ENCODE peak calls at places on chromosomes 11 and 22, in four cellular contexts. T is mucosa of descending colon, N is aorta, D is SK-N-SH. G is an unnamed sample. For H3K4me1, the result is how much of the 10 kb centered on the place peaks cover.

GRCh38 chr11:43772733-43773132 is 92.2 kb downstream of the HSD17B12 start:
- DNase-seq in D (no peak), T (no peak), N (no peak), G (no peak)

GRCh38 chr11:14954581-14954980 is 17.6 kb downstream of the CALCA start:
- DNase-seq in D (no peak), T (no peak), N (no peak), G (no peak)

GRCh38 chr11:20795005-20795404 is 125.6 kb downstream of the NELL1 start:
- DNase-seq in D (peak), T (no peak), N (no peak), G (no peak)

GRCh38 chr11:107705027-107705426 is 6.8 kb downstream of the SLN start:
- DNase-seq in T (no peak), D (no peak), N (no peak), G (no peak)

GRCh38 chr11:36186340-36186739 is 102.9 kb downstream of the COMMD9 start:
- DNase-seq in N (no peak), D (no peak), T (no peak), G (no peak)

GRCh38 chr11:3155691-3156258 is 9.3 kb downstream of the OSBPL5 start:
- DNase-seq in N (peak), T (peak), D (peak), G (peak)

GRCh38 chr11:6755303-6755952 is 16.3 kb downstream of the OR2AG2 start:
- DNase-seq in N (no peak), D (peak), T (no peak), G (no peak)

GRCh38 chr11:11382858-11383532 is 29.9 kb upstream of the CSNK2A3 start:
- DNase-seq in D (no peak), N (no peak), T (no peak), G (no peak)

GRCh38 chr11:16793511-16793910 is 55.1 kb downstream of the C11orf58 start:
- DNase-seq in D (no peak), T (no peak), N (peak), G (no peak)

GRCh38 chr22:39212721-39213376 is 31.9 kb downstream of the PDGFB start:
- DNase-seq in N (peak), D (no peak), T (no peak), G (peak)

GRCh38 chr22:24323695-24324094 is 53.1 kb downstream of the SPECC1L start:
- DNase-seq in D (no peak), T (no peak), N (no peak), G (no peak)

GRCh38 chr22:33757443-33758124 is 162.7 kb downstream of the LARGE1 start:
- DNase-seq in T (no peak), D (no peak), N (no peak), G (no peak)

GRCh38 chr11:66956689-66957290 is 1.4 kb downstream of the PC start:
- DNase-seq in T (peak), N (peak), D (no peak), G (no peak)

GRCh38 chr11:61294717-61295595 is at the start of gene VWCE:
- DNase-seq in D (peak), T (peak), N (peak), G (peak)

GRCh38 chr11:65928667-65929066 is 9.4 kb downstream of the DRAP1 start:
- DNase-seq in D (no peak), N (no peak), T (no peak), G (no peak)

GRCh38 chr22:25062378-25063095 is 110.0 kb downstream of the KIAA1671 start:
- DNase-seq in D (peak), N (peak), T (peak), G (no peak)

GRCh38 chr11:29300441-29300840 is 716.4 kb downstream of the KCNA4 start:
- DNase-seq in D (no peak), N (no peak), T (no peak), G (no peak)

GRCh38 chr11:86790073-86790727 is 10.1 kb upstream of the PRSS23 start:
- DNase-seq in T (no peak), D (no peak), N (no peak), G (no peak)

GRCh38 chr22:49010086-49010863 is 817.4 kb downstream of the BRD1 start:
- DNase-seq in D (peak), T (no peak), N (peak), G (peak)

GRCh38 chr11:86477495-86478155 is 102.9 kb downstream of the CCDC81 start:
- DNase-seq in N (no peak), D (no peak), T (no peak), G (no peak)

GRCh38 chr11:108997826-108998225 is 333.0 kb downstream of the DDX10 start:
- DNase-seq in N (no peak), D (no peak), T (no peak), G (no peak)

GRCh38 chr11:16295592-16295991 is 60.8 kb downstream of the SOX6 start:
- DNase-seq in N (no peak), T (no peak), D (no peak), G (no peak)

GRCh38 chr11:28756977-28757376 is 648.8 kb downstream of the METTL15 start:
- DNase-seq in N (no peak), T (no peak), D (no peak), G (no peak)

GRCh38 chr11:24234822-24235508 is 261.9 kb upstream of the LUZP2 start:
- DNase-seq in N (no peak), T (peak), D (no peak), G (peak)

GRCh38 chr11:118699508-118700220 is 20.2 kb upstream of the TREH start:
- DNase-seq in N (peak), D (no peak), T (no peak), G (no peak)

GRCh38 chr11:110323786-110324185 is 27.4 kb upstream of the RDX start:
- DNase-seq in D (no peak), T (no peak), N (no peak), G (no peak)

GRCh38 chr22:35868938-35869337 is 151.3 kb downstream of the APOL5 start:
- DNase-seq in N (no peak), D (no peak), T (no peak), G (no peak)

GRCh38 chr11:34366522-34366921 is 8.7 kb upstream of the ABTB2 start:
- DNase-seq in D (peak), N (no peak), T (no peak), G (no peak)

GRCh38 chr11:102138677-102139076 is 28.4 kb downstream of the YAP1 start:
- DNase-seq in N (no peak), T (no peak), D (no peak), G (no peak)

GRCh38 chr11:65430406-65431217 is 8.0 kb downstream of the NEAT1 start:
- DNase-seq in T (no peak), N (no peak), D (no peak), G (no peak)

GRCh38 chr22:46139895-46140350 is 10.4 kb upstream of the PPARA start:
- DNase-seq in D (no peak), N (peak), T (peak), G (peak)

GRCh38 chr22:38788417-38788816 is 5.5 kb downstream of the DNAL4 start:
- DNase-seq in N (no peak), T (no peak), D (peak), G (peak)

GRCh38 chr11:128717581-128717980 is 23.7 kb downstream of the FLI1 start:
- DNase-seq in T (no peak), N (no peak), D (no peak), G (no peak)

GRCh38 chr11:128719556-128719824 is 25.6 kb downstream of the FLI1 start:
- DNase-seq in N (no peak), D (no peak), T (no peak), G (no peak)

GRCh38 chr11:128716661-128717210 is 22.9 kb downstream of the FLI1 start:
- DNase-seq in N (no peak), D (no peak), T (no peak), G (no peak)

GRCh38 chr11:128718064-128718463 is 24.2 kb downstream of the FLI1 start:
- DNase-seq in T (no peak), N (no peak), D (no peak), G (no peak)

DNA sequence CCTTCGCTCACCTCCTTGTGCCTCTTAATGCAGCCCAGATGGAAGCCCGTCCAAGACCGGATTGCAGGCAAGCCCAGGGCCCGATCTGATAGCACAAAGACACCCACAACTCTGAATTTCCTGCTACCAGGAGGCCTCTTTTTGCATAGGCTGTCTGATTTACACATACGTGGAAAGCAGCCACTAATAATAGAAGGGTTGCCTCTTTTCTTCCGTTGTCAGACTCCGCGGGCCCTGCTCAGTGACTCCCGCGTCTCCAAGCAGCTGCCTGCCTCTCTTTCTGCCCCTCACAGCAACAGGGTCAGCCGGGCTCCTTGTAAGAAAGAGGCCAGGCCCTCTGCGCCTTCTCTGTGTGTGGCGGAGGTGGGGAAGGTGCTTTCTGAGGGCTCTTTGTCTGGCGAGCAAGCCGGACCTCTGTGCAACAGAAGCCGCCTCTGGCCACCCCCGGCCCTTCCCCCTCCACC is 26.7 kb downstream of the FLI1 start:
- DNase-seq in D (no peak), T (peak), N (no peak), G (peak)
- H3K4me1 ChIP-seq in D (under half), T (under half), N (under half), G (under half)

DNA sequence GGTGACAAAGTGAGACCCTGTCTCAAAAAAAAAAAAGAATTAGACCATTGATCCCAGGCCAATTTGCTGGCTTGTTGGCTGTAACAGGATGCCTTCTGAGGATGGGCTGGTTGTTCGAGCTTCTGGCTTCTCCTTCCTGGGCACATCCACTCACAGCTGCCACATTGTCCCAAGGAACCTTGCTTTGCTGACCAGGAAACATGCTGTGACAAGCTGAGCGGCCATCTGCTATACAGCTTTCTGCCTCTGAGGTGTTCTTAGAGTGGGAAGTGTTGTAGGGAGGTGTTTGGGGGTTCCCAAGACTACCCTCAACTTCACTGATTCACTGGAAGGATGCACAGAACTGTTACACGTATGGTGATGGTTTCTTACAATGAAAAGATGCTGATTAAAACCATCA is 6.5 kb downstream of the SNAP29 start:
- DNase-seq in T (no peak), D (no peak), N (peak), G (peak)
- H3K4me1 ChIP-seq in T (under half), D (under half), N (under half), G (under half)

GRCh38 chr22:28925916-28926315 is 42.5 kb downstream of the ZNRF3 start:
- DNase-seq in N (peak), T (no peak), D (no peak), G (no peak)
- H3K4me1 ChIP-seq in N (under half), T (under half), D (under half), G (under half)

DNA sequence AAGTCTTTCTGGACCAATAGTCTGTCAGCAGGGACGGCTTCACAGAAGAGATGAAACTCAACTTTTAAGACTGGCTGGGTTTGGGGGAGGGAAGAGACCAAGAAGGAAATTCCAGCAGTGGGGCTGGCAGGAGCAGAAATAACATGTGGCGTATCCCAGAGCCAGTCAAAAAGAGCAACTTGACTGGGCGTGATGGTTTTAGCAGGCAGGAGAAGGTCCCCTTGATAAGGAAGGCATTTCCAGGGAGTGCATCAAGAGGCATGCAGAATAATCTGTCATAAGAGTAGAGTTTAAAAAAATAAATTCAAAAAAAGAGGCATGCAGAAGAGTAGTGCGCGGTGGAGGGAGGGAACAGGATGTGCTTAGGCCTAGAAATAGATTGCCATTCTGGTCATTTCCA is 52.5 kb downstream of the C22orf31 start:
- DNase-seq in N (no peak), D (no peak), T (no peak), G (no peak)
- H3K4me1 ChIP-seq in N (under half), D (under half), T (under half), G (under half)

GRCh38 chr11:12684821-12685220 is 10.6 kb downstream of the TEAD1 start:
- DNase-seq in T (peak), N (no peak), D (no peak), G (no peak)
- H3K4me1 ChIP-seq in T (under half), N (under half), D (half or more), G (half or more)

GRCh38 chr22:21683401-21683811 is 17.6 kb downstream of the PPIL2 start:
- DNase-seq in N (no peak), D (no peak), T (no peak), G (no peak)
- H3K4me1 ChIP-seq in N (under half), D (under half), T (under half), G (under half)

GRCh38 chr11:69307421-69307820 is 13.5 kb downstream of the MYEOV start:
- DNase-seq in D (no peak), T (peak), N (no peak), G (no peak)

GRCh38 chr11:69306821-69307220 is 12.9 kb downstream of the MYEOV start:
- DNase-seq in T (peak), D (no peak), N (no peak), G (no peak)

GRCh38 chr11:69308936-69309799 is 15.2 kb downstream of the MYEOV start:
- DNase-seq in D (peak), T (peak), N (no peak), G (no peak)

GRCh38 chr11:69308531-69308930 is 14.6 kb downstream of the MYEOV start:
- DNase-seq in D (no peak), N (no peak), T (peak), G (no peak)

DNA sequence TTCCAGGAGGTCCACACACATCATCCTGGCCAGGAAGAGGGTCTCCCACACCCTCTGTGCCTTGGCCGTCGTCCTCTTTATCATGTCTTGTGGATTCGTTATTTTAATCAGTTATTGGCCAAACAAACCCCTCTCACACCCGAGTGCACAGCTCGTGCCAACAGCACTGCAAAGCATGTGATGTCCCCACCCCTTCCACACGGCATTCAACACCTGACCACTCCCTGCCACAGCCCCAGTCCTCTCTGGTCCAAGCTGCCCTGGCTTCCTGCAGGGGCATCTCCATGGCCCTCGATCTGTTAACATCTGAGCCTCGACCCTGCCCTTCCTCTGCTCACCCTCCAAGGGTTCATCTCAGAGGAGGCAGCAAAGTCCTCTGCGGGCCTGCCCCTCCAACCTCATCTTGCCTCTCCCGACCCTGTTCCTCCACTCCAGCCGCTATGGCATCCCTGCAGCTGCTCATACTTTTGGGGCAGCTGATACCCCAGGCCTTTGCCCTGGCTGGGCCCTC is 14.0 kb downstream of the MYEOV start:
- DNase-seq in D (no peak), T (peak), N (no peak), G (no peak)
- H3K4me1 ChIP-seq in D (under half), T (under half), N (under half), G (under half)

GRCh38 chr22:44616882-44617655 is 84.9 kb upstream of the PRR5 start:
- DNase-seq in N (no peak), T (no peak), D (peak), G (peak)
- H3K4me1 ChIP-seq in N (under half), T (under half), D (under half), G (under half)

DNA sequence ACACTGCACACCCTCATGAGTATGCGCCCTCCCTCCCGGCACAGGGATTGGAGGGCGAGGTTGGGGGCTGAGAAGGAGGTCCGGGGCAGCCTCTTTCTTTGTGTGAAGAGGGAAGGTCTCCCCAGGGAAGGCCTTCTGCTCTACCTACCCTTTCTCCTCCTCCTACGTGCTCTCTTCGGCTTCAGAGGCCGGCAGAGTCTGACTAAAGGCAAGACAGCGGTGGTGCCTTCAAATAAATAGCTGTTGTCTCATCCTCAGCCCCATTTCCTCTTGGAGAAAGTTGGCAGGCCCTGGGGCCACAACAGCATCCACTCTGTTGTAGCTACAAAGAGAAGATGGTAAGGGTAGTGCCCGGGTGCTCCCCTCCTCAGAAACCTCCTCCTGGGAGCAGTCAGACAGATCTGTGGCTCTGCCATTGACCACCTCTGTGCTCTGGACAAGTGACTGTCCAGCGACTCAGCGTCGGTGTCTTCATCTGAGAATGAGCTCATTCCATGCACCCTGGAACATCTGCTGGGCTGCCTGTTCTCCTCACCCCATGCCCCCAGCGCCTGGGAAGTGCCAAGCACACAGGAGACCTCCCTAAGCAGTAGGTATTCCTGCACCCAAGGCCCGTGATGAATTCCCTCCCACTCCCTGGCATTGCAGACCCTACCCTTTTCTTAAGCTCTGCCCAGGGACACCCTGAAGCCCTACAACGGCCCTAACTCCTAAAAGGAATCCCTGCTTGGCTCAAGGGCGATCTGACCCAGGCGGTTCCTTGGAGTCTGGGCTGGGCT is 91.7 kb downstream of the CEP164 start:
- DNase-seq in T (no peak), N (peak), D (no peak), G (peak)
- H3K4me1 ChIP-seq in T (under half), N (under half), D (under half), G (under half)

G was measured in kidney.